ENCODE peak calls at places on chromosome 1, in ten cellular contexts. D, S, W, Q, X, R, N, A, B and Z are unnamed samples. For H3K4me1, the result is how much of the 10 kb centered on the place peaks cover.

GRCh38 chr1:224505454-224506093 is 71.0 kb upstream of the WDR26 start:
- DNase-seq in X (no peak), B (no peak), W (no peak), D (no peak), A (no peak), S (no peak), Q (no peak), N (no peak), R (no peak), Z (no peak)

GRCh38 chr1:229655781-229656180 is 29.7 kb downstream of the URB2 start:
- DNase-seq in R (no peak), B (no peak), Q (no peak), D (no peak), X (no peak), W (no peak), A (no peak), N (no peak), S (no peak), Z (no peak)

GRCh38 chr1:19338323-19338762 is 26.2 kb downstream of the SLC66A1 start:
- DNase-seq in B (no peak), N (no peak), W (no peak), S (peak), D (no peak), A (no peak), R (no peak), X (peak), Q (no peak), Z (peak)

GRCh38 chr1:116325922-116326321 is 47.1 kb upstream of the ATP1A1 start:
- DNase-seq in Q (no peak), X (no peak), N (peak), S (no peak), B (no peak), W (no peak), R (no peak), D (no peak), A (no peak), Z (no peak)

GRCh38 chr1:25544819-25545218 is 1.4 kb downstream of the LDLRAP1 start:
- DNase-seq in N (no peak), A (no peak), Q (no peak), D (no peak), W (peak), R (peak), S (peak), X (no peak), B (no peak), Z (no peak)

GRCh38 chr1:165481820-165482532 is 37.0 kb upstream of the RXRG start:
- DNase-seq in N (no peak), R (peak), A (peak), D (peak), B (peak), Q (peak), X (peak), S (peak), W (no peak), Z (no peak)

GRCh38 chr1:101257500-101258325 is 20.9 kb downstream of the S1PR1 start:
- DNase-seq in S (peak), N (peak), A (no peak), W (no peak), R (peak), D (no peak), Q (no peak), X (peak), B (no peak), Z (no peak)

GRCh38 chr1:25837253-25837875 is 17.6 kb downstream of the MTFR1L start:
- DNase-seq in X (peak), Q (no peak), W (no peak), D (no peak), S (peak), B (peak), R (no peak), A (no peak), N (no peak), Z (no peak)

GRCh38 chr1:221689138-221689537 is 52.8 kb downstream of the DUSP10 start:
- DNase-seq in B (no peak), N (no peak), A (no peak), W (no peak), Q (no peak), R (no peak), D (no peak), S (no peak), X (no peak), Z (no peak)

GRCh38 chr1:206035027-206035426 is 11.3 kb upstream of the CTSE start:
- DNase-seq in A (no peak), X (no peak), N (no peak), S (no peak), D (no peak), B (no peak), W (no peak), Q (no peak), R (peak), Z (no peak)

GRCh38 chr1:64601207-64601606 is 131.3 kb downstream of the CACHD1 start:
- DNase-seq in S (no peak), X (no peak), W (no peak), D (no peak), Q (no peak), B (no peak), A (no peak), R (no peak), N (no peak), Z (no peak)

GRCh38 chr1:23407036-23407630 is 17.4 kb downstream of the TCEA3 start:
- DNase-seq in B (no peak), D (no peak), R (no peak), A (no peak), W (no peak), Q (no peak), N (no peak), S (no peak), X (no peak), Z (no peak)

GRCh38 chr1:94643776-94644175 is 102.2 kb upstream of the F3 start:
- DNase-seq in N (no peak), D (no peak), A (no peak), S (no peak), Q (no peak), X (no peak), B (no peak), W (no peak), R (no peak), Z (no peak)

GRCh38 chr1:178353524-178353923 is 143.2 kb downstream of the CLEC20A start:
- DNase-seq in A (no peak), Q (no peak), S (no peak), W (no peak), R (no peak), D (no peak), X (no peak), B (no peak), N (no peak), Z (no peak)

GRCh38 chr1:203765029-203765837 is at the start of gene LAX1:
- DNase-seq in D (no peak), R (peak), S (peak), Q (no peak), X (no peak), B (no peak), W (peak), N (peak), A (no peak), Z (no peak)

GRCh38 chr1:225911207-225912130 is 12.6 kb downstream of the PYCR2 start:
- DNase-seq in Q (peak), D (peak), N (peak), A (peak), B (peak), R (peak), S (peak), W (peak), X (no peak), Z (peak)

GRCh38 chr1:46673749-46674182 is 2.1 kb downstream of the TEX38 start:
- DNase-seq in R (no peak), Q (no peak), X (no peak), W (no peak), B (peak), S (no peak), A (no peak), D (peak), N (no peak), Z (no peak)

GRCh38 chr1:246724001-246724724 is at the start of gene SCCPDH:
- DNase-seq in S (peak), D (peak), X (peak), Q (peak), W (peak), R (peak), N (peak), B (peak), A (peak), Z (peak)

GRCh38 chr1:20279507-20279906 is 11.2 kb upstream of the VWA5B1 start:
- DNase-seq in A (no peak), B (peak), W (no peak), D (peak), S (no peak), Q (no peak), X (peak), N (no peak), R (peak), Z (peak)

GRCh38 chr1:58981392-58981791 is 197.5 kb upstream of the JUN start:
- DNase-seq in Q (no peak), S (no peak), W (no peak), X (no peak), D (no peak), R (no peak), N (no peak), A (no peak), B (no peak), Z (no peak)

GRCh38 chr1:29762635-29763034 is 526.3 kb downstream of the PTPRU start:
- DNase-seq in W (no peak), N (no peak), B (no peak), D (no peak), R (no peak), Q (no peak), A (no peak), X (no peak), S (no peak), Z (no peak)

GRCh38 chr1:193322218-193322617 is 135.8 kb upstream of the B3GALT2 start:
- DNase-seq in N (no peak), A (no peak), Q (no peak), D (peak), X (peak), W (no peak), S (no peak), R (no peak), B (peak), Z (no peak)

GRCh38 chr1:206065547-206066143 is 12.7 kb downstream of the RHEX start:
- DNase-seq in W (no peak), X (no peak), A (no peak), S (no peak), B (no peak), N (no peak), D (no peak), Q (no peak), R (no peak), Z (no peak)

GRCh38 chr1:185926562-185926961 is 192.4 kb downstream of the HMCN1 start:
- DNase-seq in W (no peak), A (no peak), D (no peak), Q (no peak), R (no peak), B (no peak), X (no peak), S (no peak), N (no peak), Z (no peak)

GRCh38 chr1:245771521-245772281 is 616.9 kb downstream of the KIF26B start:
- DNase-seq in Q (no peak), R (no peak), B (peak), S (no peak), X (peak), A (no peak), N (no peak), W (no peak), D (peak), Z (no peak)

GRCh38 chr1:181990730-181991129 is 70.8 kb downstream of the ZNF648 start:
- DNase-seq in A (no peak), S (no peak), Q (no peak), B (no peak), D (no peak), X (no peak), R (no peak), N (no peak), W (no peak), Z (no peak)

GRCh38 chr1:6868371-6869001 is 83.2 kb downstream of the CAMTA1 start:
- DNase-seq in R (no peak), X (peak), W (no peak), Q (no peak), S (no peak), A (no peak), N (no peak), B (peak), D (no peak), Z (no peak)

DNA sequence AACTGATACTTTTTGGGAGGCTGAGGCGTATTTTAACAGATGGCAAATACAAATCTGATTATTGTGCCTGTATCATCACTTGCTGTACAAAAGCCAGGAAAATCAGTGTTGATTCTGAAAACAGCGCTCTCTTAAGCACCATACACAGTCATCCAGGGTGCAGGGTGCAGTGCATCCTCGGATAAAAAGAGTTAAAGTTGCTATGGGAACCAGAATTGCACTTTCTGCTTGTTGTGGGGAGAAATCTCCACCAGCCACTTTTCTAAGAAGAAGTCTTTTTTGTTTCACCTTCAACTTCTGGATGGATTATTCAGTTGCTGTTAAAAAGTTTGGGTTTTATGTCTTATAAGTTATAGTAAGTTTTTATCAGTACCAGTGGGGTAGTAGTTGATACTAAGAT is 3.8 kb downstream of the LAMC1 start:
- DNase-seq in Q (no peak), S (no peak), A (no peak), D (no peak), W (no peak), X (no peak), N (no peak), R (no peak), B (no peak), Z (no peak)
- H3K4me3 ChIP-seq in Q (peak), S (no peak), A (peak), D (no peak), W (peak), X (peak), N (no peak), R (peak), B (peak), Z (no peak)

DNA sequence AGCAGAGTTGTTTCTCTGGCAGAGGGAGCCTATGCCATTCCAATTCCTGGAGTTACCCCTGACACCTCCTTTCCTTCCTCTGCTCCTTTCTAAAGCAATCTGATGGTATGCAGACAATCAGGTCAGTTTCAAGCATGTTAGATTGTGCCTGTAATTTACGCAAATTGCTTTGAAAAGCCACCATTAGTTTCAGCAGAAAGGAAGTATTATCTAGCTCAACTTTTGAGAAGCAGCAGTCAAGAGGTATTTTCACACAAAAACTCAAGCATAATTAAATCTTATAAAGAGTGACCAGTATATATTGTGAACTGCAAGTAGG is 2.2 kb downstream of the ERRFI1 start:
- DNase-seq in Q (no peak), A (no peak), B (no peak), R (no peak), N (no peak), X (no peak), S (no peak), W (no peak), D (no peak), Z (no peak)
- H3K4me1 ChIP-seq in Q (under half), A (under half), B (under half), R (half or more), N (under half), X (half or more), S (half or more), W (half or more), D (under half), Z (under half)

GRCh38 chr1:77975386-77975785 is 3.5 kb downstream of the FUBP1 start:
- DNase-seq in X (peak), D (peak), R (no peak), Q (no peak), W (no peak), A (no peak), N (no peak), B (no peak), S (no peak), Z (no peak)

GRCh38 chr1:77978293-77978968 is 441 bp downstream of the FUBP1 start:
- DNase-seq in S (peak), N (peak), B (peak), R (peak), A (peak), W (no peak), D (peak), Q (peak), X (peak), Z (peak)

GRCh38 chr1:77977989-77978292 is 931 bp downstream of the FUBP1 start:
- DNase-seq in B (no peak), S (no peak), W (no peak), R (no peak), X (no peak), Q (no peak), D (no peak), N (no peak), A (no peak), Z (no peak)

GRCh38 chr1:77976433-77977076 is 2.3 kb downstream of the FUBP1 start:
- DNase-seq in N (no peak), Q (no peak), S (no peak), B (no peak), X (no peak), W (no peak), R (no peak), D (no peak), A (no peak), Z (no peak)

GRCh38 chr1:77975907-77976306 is 3.0 kb downstream of the FUBP1 start:
- DNase-seq in D (no peak), A (no peak), S (no peak), B (no peak), R (no peak), N (no peak), X (no peak), Q (no peak), W (no peak), Z (no peak)
- H3K4me3 ChIP-seq in D (peak), A (peak), S (no peak), B (peak), R (peak), N (peak), X (peak), Q (peak), W (peak), Z (peak)

DNA sequence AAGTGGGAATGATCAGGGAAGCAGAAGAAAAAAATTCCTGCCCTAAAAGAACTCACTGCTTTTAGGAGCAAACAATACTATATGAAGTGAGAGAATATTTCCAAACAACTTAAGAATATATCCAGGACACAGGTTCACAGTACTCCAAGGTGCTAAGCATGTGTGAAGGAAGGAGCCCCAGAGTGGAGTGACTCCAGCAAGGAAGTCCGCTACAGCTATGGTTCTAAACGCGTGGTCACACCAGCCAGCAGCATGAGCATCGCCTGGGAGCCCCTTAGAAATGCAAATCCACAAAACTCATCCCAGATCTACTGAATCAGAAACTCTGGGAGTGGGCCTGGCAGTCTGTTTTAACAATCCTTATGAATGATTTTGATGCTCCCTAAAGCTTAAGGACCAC is 36.1 kb downstream of the GADD45A start:
- DNase-seq in N (no peak), R (no peak), S (no peak), A (no peak), B (no peak), Q (no peak), D (no peak), W (no peak), X (no peak), Z (no peak)
- H3K4me1 ChIP-seq in N (under half), R (under half), S (under half), A (under half), B (under half), Q (under half), D (under half), W (under half), X (half or more), Z (under half)

GRCh38 chr1:10903826-10904225 is 107.4 kb upstream of the CASZ1 start:
- DNase-seq in S (no peak), N (no peak), W (peak), B (no peak), R (no peak), A (no peak), Q (no peak), X (no peak), D (no peak), Z (peak)

GRCh38 chr1:10901091-10901893 is 104.8 kb upstream of the CASZ1 start:
- DNase-seq in S (no peak), R (peak), X (peak), N (no peak), B (no peak), A (no peak), Q (no peak), W (peak), D (no peak), Z (peak)

GRCh38 chr1:10900691-10901090 is 104.2 kb upstream of the CASZ1 start:
- DNase-seq in R (no peak), B (no peak), Q (no peak), N (no peak), D (no peak), A (no peak), S (no peak), W (no peak), X (peak), Z (peak)

GRCh38 chr1:10903421-10903820 is 107.0 kb upstream of the CASZ1 start:
- DNase-seq in D (no peak), R (no peak), B (no peak), A (no peak), S (no peak), Q (no peak), W (no peak), X (no peak), N (no peak), Z (peak)

GRCh38 chr1:10901894-10902805 is 105.7 kb upstream of the CASZ1 start:
- DNase-seq in A (no peak), Q (no peak), B (no peak), S (no peak), D (no peak), N (no peak), W (peak), X (no peak), R (no peak), Z (peak)
- H3K4me3 ChIP-seq in A (no peak), Q (no peak), B (no peak), S (no peak), D (no peak), N (no peak), W (no peak), X (no peak), R (no peak), Z (no peak)

GRCh38 chr1:33339413-33339812 is 18.5 kb upstream of the A3GALT2 start:
- DNase-seq in X (no peak), R (no peak), Q (no peak), D (no peak), S (peak), N (no peak), A (no peak), W (no peak), B (no peak), Z (no peak)

GRCh38 chr1:33335020-33335419 is 14.1 kb upstream of the A3GALT2 start:
- DNase-seq in Q (no peak), B (no peak), W (no peak), A (no peak), R (no peak), D (no peak), X (no peak), N (no peak), S (peak), Z (no peak)

GRCh38 chr1:33338495-33339211 is 17.8 kb upstream of the A3GALT2 start:
- DNase-seq in B (peak), Q (peak), W (no peak), D (peak), S (peak), N (no peak), R (peak), A (peak), X (peak), Z (peak)

GRCh38 chr1:33336580-33336979 is 15.7 kb upstream of the A3GALT2 start:
- DNase-seq in N (no peak), R (no peak), A (no peak), X (no peak), B (no peak), W (no peak), Q (no peak), D (no peak), S (no peak), Z (no peak)

GRCh38 chr1:33337994-33338494 is 17.1 kb upstream of the A3GALT2 start:
- DNase-seq in A (no peak), Q (no peak), B (peak), X (no peak), N (no peak), S (no peak), W (no peak), R (no peak), D (peak), Z (no peak)
- H3K4me1 ChIP-seq in A (half or more), Q (under half), B (half or more), X (half or more), N (under half), S (half or more), W (half or more), R (half or more), D (under half), Z (half or more)

GRCh38 chr1:154407021-154407865 is 2.1 kb downstream of the IL6R start:
- DNase-seq in W (peak), B (no peak), N (no peak), Q (no peak), A (no peak), R (no peak), X (peak), S (peak), D (no peak), Z (no peak)
- H3K4me3 ChIP-seq in W (peak), B (peak), N (peak), Q (peak), A (peak), R (peak), X (peak), S (no peak), D (no peak), Z (peak)